ENCODE peak calls at places on chromosomes 11 and 22, in ten cellular contexts. R is heart right ventricle, Z is pancreas, S is thyroid gland, X is PC-3, U is foreskin keratinocyte, O is colonic mucosa, A is cardiac muscle cell, P is transverse colon, Y is psoas muscle. Q is an unnamed sample.

GRCh38 chr11:102237096-102237735 is 80.1 kb upstream of the BIRC3 start:
- DNase-seq in R (no peak), Z (no peak), S (no peak), X (peak; percentile 39), U (peak; percentile 21), O (no peak), A (no peak), P (no peak), Y (no peak), Q (no peak)

GRCh38 chr22:41425704-41426365 is 20.8 kb downstream of the TOB2 start:
- DNase-seq in R (no peak), Z (no peak), S (peak; percentile 65), X (no peak), U (no peak), O (no peak), A (peak; percentile 31), P (no peak), Y (no peak), Q (no peak)

GRCh38 chr11:10893713-10894112 is 35.9 kb upstream of the ZBED5 start:
- DNase-seq in R (no peak), Z (no peak), S (peak; percentile 59), X (peak; percentile 65), U (no peak), O (no peak), A (no peak), P (no peak), Y (no peak), Q (no peak)

GRCh38 chr11:33191456-33191855 is 30.2 kb upstream of the CSTF3 start:
- DNase-seq in R (no peak), Z (no peak), S (no peak), X (no peak), U (no peak), O (no peak), A (no peak), P (no peak), Y (no peak), Q (no peak)

GRCh38 chr11:34640050-34640971 is 19.4 kb downstream of the EHF start:
- DNase-seq in R (no peak), Z (peak; percentile 84), S (peak; percentile 71), X (peak; percentile 95), U (peak; percentile 71), O (peak; percentile 89), A (no peak), P (peak; percentile 85), Y (no peak), Q (peak; percentile 87)

GRCh38 chr22:21447694-21448402 is 19.3 kb upstream of the TMEM191C start:
- DNase-seq in R (peak; percentile 11), Z (peak; percentile 81), S (peak; percentile 67), X (no peak), U (no peak), O (no peak), A (no peak), P (no peak), Y (peak; percentile 41), Q (peak; percentile 21)

GRCh38 chr11:75565221-75565814 is 3.3 kb downstream of the SERPINH1 start:
- DNase-seq in R (peak; percentile 60), Z (no peak), S (no peak), X (peak; percentile 77), U (no peak), O (no peak), A (no peak), P (peak; percentile 47), Y (peak; percentile 83), Q (no peak)

GRCh38 chr11:127627629-127628462 is 627.3 kb upstream of the KIRREL3 start:
- DNase-seq in R (no peak), Z (peak; percentile 61), S (peak; percentile 61), X (no peak), U (no peak), O (peak; percentile 72), A (no peak), P (peak; percentile 79), Y (no peak), Q (no peak)

GRCh38 chr22:33923660-33924246 is 3.5 kb upstream of the LARGE1 start:
- DNase-seq in R (no peak), Z (peak; percentile 67), S (peak; percentile 62), X (peak; percentile 56), U (no peak), O (peak; percentile 82), A (peak; percentile 90), P (peak; percentile 75), Y (no peak), Q (peak; percentile 71)

GRCh38 chr22:29705651-29706050 is 14.2 kb upstream of the CABP7 start:
- DNase-seq in R (no peak), Z (no peak), S (no peak), X (no peak), U (no peak), O (no peak), A (no peak), P (no peak), Y (no peak), Q (no peak)

DNA sequence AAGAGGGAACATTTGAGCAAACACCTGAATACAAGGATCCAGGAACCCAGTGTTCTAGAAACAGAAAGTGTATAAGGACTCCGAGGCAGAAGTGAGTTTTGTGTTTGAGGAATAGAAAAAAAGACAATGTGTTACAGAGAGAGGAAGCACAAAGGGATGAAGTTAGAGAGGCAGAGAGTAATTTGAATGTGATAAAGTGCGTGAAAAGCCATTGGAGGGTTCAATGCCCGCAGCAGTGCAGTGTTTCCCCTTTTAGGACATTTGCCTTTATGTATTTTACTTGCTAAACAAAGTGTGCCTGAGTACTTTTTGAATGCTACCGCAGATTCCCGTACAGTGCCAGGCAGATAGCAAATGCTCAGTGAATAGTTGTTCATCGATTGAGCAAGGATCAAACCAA is 508.5 kb downstream of the RAB38 start:
- DNase-seq in R (no peak), Z (no peak), S (no peak), X (no peak), U (no peak), O (no peak), A (no peak), P (no peak), Y (no peak), Q (no peak)
- H3K27ac ChIP-seq in R (no peak overlapping the region), Z (no peak overlapping the region), S (no peak overlapping the region), X (no peak overlapping the region), U (no peak overlapping the region), O (no peak overlapping the region), A (no peak overlapping the region), P (no peak overlapping the region), Y (no peak overlapping the region), Q (no peak overlapping the region)

DNA sequence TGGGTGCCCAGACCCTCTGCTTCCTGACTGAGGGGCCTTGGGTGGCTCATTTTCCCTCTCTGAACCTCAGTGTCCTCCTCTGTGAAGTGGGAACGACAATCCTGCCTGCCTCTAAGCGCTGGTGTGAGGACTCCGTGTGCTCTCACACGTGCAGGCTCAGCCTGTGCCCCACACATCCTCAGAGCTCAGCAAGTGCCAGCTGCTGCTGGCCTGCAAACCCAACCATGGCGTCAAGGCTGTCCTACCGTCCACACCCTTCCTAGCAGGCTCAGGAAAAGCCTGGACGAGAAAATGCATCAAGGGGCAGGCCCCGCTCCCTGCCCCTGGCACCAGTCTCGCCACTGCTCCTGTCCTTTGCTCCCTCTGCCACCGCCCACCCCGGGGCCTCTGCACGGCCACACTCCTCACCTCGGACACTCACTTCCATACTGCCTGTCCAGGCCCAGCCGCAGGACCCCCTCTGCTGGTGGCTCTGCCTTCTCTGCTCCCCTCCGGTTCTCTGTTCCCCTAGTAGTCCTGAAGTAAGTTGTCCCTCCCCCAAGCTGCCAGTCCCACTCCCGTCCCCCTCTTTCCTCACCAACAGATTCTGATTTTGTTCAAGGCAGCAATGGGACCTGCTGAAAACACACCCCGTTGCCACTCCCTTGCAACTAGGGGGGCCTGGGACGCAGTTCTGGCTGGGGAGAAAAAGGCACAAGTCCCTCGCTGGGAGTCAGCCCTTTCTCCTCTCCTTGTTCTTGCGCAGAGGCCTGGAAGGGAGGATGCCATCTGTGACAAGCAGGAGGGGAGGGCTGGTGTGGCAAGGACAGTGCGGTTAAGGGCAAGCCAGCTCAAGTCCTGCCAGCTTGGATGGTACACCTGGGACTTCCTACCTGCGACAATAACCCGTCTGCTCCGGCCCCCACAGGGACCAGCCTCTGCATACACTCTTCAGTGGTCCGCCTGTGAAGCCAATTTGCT is 62.2 kb downstream of the ARFGAP3 start:
- DNase-seq in R (no peak), Z (no peak), S (no peak), X (no peak), U (no peak), O (no peak), A (peak; percentile 26), P (no peak), Y (no peak), Q (peak; percentile 20)
- TF ChIP-seq CTCF in R (no peak), Z (no peak), S (no peak), X (no peak), U (no peak), O (no peak), A (peak; percentile 7), P (no peak), Y (no peak), Q (no peak)

GRCh38 chr22:35347462-35347861 is 33.4 kb upstream of the HMOX1 start:
- DNase-seq in R (no peak), Z (no peak), S (no peak), X (no peak), U (no peak), O (no peak), A (no peak), P (no peak), Y (no peak), Q (no peak)

GRCh38 chr22:35349704-35350538 is 31.0 kb upstream of the HMOX1 start:
- DNase-seq in R (no peak), Z (no peak), S (peak; percentile 78), X (no peak), U (no peak), O (no peak), A (no peak), P (no peak), Y (no peak), Q (no peak)

GRCh38 chr22:35349368-35349703 is 31.6 kb upstream of the HMOX1 start:
- DNase-seq in R (no peak), Z (no peak), S (no peak), X (no peak), U (no peak), O (no peak), A (no peak), P (no peak), Y (no peak), Q (no peak)

GRCh38 chr22:35348026-35348590 is 32.8 kb upstream of the HMOX1 start:
- DNase-seq in R (no peak), Z (no peak), S (no peak), X (no peak), U (no peak), O (no peak), A (no peak), P (no peak), Y (no peak), Q (no peak)

GRCh38 chr22:35348703-35349102 is 32.2 kb upstream of the HMOX1 start:
- DNase-seq in R (no peak), Z (no peak), S (no peak), X (no peak), U (no peak), O (no peak), A (no peak), P (no peak), Y (no peak), Q (no peak)
- H3K27ac ChIP-seq in R (no peak overlapping the region), Z (no peak overlapping the region), S (no peak overlapping the region), X (no peak overlapping the region), U (no peak overlapping the region), O (no peak overlapping the region), A (no peak overlapping the region), P (no peak overlapping the region), Y (no peak overlapping the region), Q (no peak overlapping the region)

GRCh38 chr11:65891180-65892136 is 985 bp downstream of the CCDC85B start:
- DNase-seq in R (peak; percentile 70), Z (no peak), S (no peak), X (peak; percentile 95), U (no peak), O (no peak), A (peak; percentile 40), P (no peak), Y (peak; percentile 74), Q (no peak)
- TF ChIP-seq CTCF in R (no peak), Z (no peak), S (no peak), X (peak; percentile 68), U (no peak), O (peak; percentile 5), A (peak; percentile 35), P (no peak), Y (peak; percentile 11), Q (peak; percentile 4)

Q was measured in stomach.